ENCODE peak calls at places on chromosomes 13 and 19, in seven cellular contexts. X is hepatocyte; I is cardiac muscle cell; L is OCI-LY7; A is CD8-positive, alpha-beta memory T cell; U is A673; D is Peyer's patch. H is an unnamed sample. For H3K4me1, the result is how much of the 10 kb centered on the place peaks cover.

GRCh38 chr13:94073006-94073744 is 406.3 kb downstream of the DCT start:
- DNase-seq in X (no peak), I (peak), L (no peak), A (no peak), U (no peak), D (no peak), H (no peak)

GRCh38 chr19:54026656-54027055 is 35.2 kb downstream of the CACNG6 start:
- DNase-seq in X (no peak), I (no peak), L (no peak), A (no peak), U (no peak), D (no peak), H (no peak)

GRCh38 chr19:2538096-2538757 is 62.3 kb downstream of the GADD45B start:
- DNase-seq in X (no peak), I (no peak), L (no peak), A (no peak), U (no peak), D (no peak), H (no peak)

GRCh38 chr19:898663-899062 is 5.4 kb downstream of the RNU6-9 start:
- DNase-seq in X (no peak), I (no peak), L (peak), A (peak), U (peak), D (peak), H (peak)

GRCh38 chr19:31937983-31938382 is 407.4 kb upstream of the ZNF507 start:
- DNase-seq in X (no peak), I (no peak), L (no peak), A (no peak), U (no peak), D (no peak), H (no peak)

GRCh38 chr19:3692141-3693029 is 7.9 kb downstream of the PIP5K1C start:
- DNase-seq in X (no peak), I (no peak), L (peak), A (peak), U (no peak), D (no peak), H (peak)

GRCh38 chr13:24511019-24511823 is 1.4 kb downstream of the PARP4 start:
- DNase-seq in X (peak), I (no peak), L (peak), A (peak), U (peak), D (peak), H (peak)

GRCh38 chr13:40384976-40385857 is 281.2 kb downstream of the FOXO1 start:
- DNase-seq in X (no peak), I (no peak), L (no peak), A (no peak), U (no peak), D (no peak), H (peak)

GRCh38 chr13:83538636-83539035 is 343.6 kb downstream of the SLITRK1 start:
- DNase-seq in X (no peak), I (no peak), L (no peak), A (no peak), U (no peak), D (no peak), H (no peak)

GRCh38 chr19:46951236-46951986 is 68.2 kb upstream of the NPAS1 start:
- DNase-seq in X (peak), I (no peak), L (no peak), A (no peak), U (peak), D (no peak), H (no peak)

GRCh38 chr19:46660008-46660517 is 919 bp downstream of the DACT3 start:
- DNase-seq in X (peak), I (peak), L (no peak), A (no peak), U (peak), D (no peak), H (peak)

GRCh38 chr19:10238172-10238783 is 7.1 kb upstream of the S1PR2 start:
- DNase-seq in X (peak), I (no peak), L (peak), A (no peak), U (no peak), D (no peak), H (no peak)

GRCh38 chr13:44908266-44908665 is 81.0 kb downstream of the NUFIP1 start:
- DNase-seq in X (no peak), I (no peak), L (no peak), A (no peak), U (no peak), D (no peak), H (no peak)

GRCh38 chr13:44906230-44906629 is 83.0 kb downstream of the NUFIP1 start:
- DNase-seq in X (no peak), I (no peak), L (no peak), A (no peak), U (no peak), D (no peak), H (no peak)

GRCh38 chr13:44904982-44905381 is 84.3 kb downstream of the NUFIP1 start:
- DNase-seq in X (peak), I (no peak), L (no peak), A (no peak), U (no peak), D (no peak), H (peak)

GRCh38 chr13:44908712-44909111 is 80.6 kb downstream of the NUFIP1 start:
- DNase-seq in X (no peak), I (no peak), L (no peak), A (no peak), U (no peak), D (no peak), H (no peak)

GRCh38 chr13:44906758-44907157 is 82.5 kb downstream of the NUFIP1 start:
- DNase-seq in X (peak), I (peak), L (no peak), A (no peak), U (no peak), D (no peak), H (peak)
- H3K4me1 ChIP-seq in X (under half), I (under half), L (under half), A (under half), U (under half), D (under half), H (under half)

GRCh38 chr19:41411094-41411493 is 13.5 kb downstream of the BCKDHA start:
- DNase-seq in X (no peak), I (no peak), L (no peak), A (no peak), U (no peak), D (no peak), H (no peak)

GRCh38 chr19:41411682-41412265 is 14.2 kb downstream of the BCKDHA start:
- DNase-seq in X (no peak), I (no peak), L (no peak), A (no peak), U (no peak), D (no peak), H (no peak)

GRCh38 chr19:41409288-41409687 is 11.7 kb downstream of the BCKDHA start:
- DNase-seq in X (peak), I (peak), L (no peak), A (no peak), U (no peak), D (no peak), H (peak)

GRCh38 chr19:41412953-41413352 is 14.2 kb downstream of the B3GNT8 start:
- DNase-seq in X (no peak), I (no peak), L (no peak), A (no peak), U (no peak), D (no peak), H (no peak)

DNA sequence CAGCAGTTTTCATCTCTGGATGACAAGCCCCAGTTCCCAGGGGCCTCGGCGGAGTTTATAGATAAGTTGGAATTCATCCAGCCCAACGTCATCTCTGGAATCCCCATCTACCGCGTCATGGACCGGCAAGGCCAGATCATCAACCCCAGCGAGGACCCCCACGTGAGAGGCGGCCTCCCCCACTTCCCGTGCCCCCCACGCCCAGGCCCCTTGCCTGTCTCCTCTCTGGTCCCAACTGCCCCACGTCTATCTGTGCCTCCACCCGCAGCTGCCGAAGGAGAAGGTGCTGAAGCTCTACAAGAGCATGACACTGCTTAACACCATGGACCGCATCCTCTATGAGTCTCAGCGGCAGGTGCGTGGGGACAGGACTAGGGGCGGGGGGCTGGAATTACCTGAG is 13.0 kb downstream of the BCKDHA start:
- DNase-seq in X (no peak), I (no peak), L (no peak), A (no peak), U (no peak), D (no peak), H (no peak)
- H3K4me1 ChIP-seq in X (under half), I (under half), L (under half), A (under half), U (under half), D (under half), H (under half)

GRCh38 chr19:14561832-14562351 is 10.0 kb downstream of the NDUFB7 start:
- DNase-seq in X (peak), I (peak), L (no peak), A (no peak), U (no peak), D (no peak), H (no peak)
- H3K4me1 ChIP-seq in X (under half), I (under half), L (under half), A (under half), U (under half), D (under half), H (under half)

GRCh38 chr13:22893777-22894176 is 287.0 kb upstream of the SGCG start:
- DNase-seq in X (no peak), I (no peak), L (no peak), A (no peak), U (no peak), D (no peak), H (no peak)
- H3K4me1 ChIP-seq in X (under half), I (under half), L (under half), A (under half), U (under half), D (under half), H (under half)

GRCh38 chr19:16115309-16116039 is 3.8 kb downstream of the RAB8A start:
- DNase-seq in X (no peak), I (no peak), L (no peak), A (no peak), U (no peak), D (no peak), H (no peak)
- H3K4me1 ChIP-seq in X (under half), I (under half), L (half or more), A (half or more), U (under half), D (under half), H (under half)

H was measured in SJCRH30.